ENCODE peak calls at places on chromosomes 1 and 21, in seven cellular contexts. One of them, this sample, is unnamed.

GRCh38 chr21:46058339-46059145 is 39.4 kb upstream of the COL6A2 start:
- DNase-seq in astrocyte of the hippocampus: no peak
- DNase-seq in upper lobe of right lung: no peak
- DNase-seq in M059J: no peak
- DNase-seq in GM20000: no peak
- DNase-seq in amygdala: no peak
- DNase-seq in hepatic stellate cell: no peak
- DNase-seq in this sample: peak

GRCh38 chr1:206761369-206761768 is 9.2 kb upstream of the IL19 start:
- DNase-seq in upper lobe of right lung: no peak
- DNase-seq in hepatic stellate cell: peak
- DNase-seq in astrocyte of the hippocampus: no peak
- DNase-seq in M059J: no peak
- DNase-seq in GM20000: no peak
- DNase-seq in amygdala: no peak
- DNase-seq in this sample: no peak

GRCh38 chr1:116666747-116667576 is 571 bp downstream of the IGSF3 start:
- DNase-seq in amygdala: no peak
- DNase-seq in astrocyte of the hippocampus: peak
- DNase-seq in GM20000: peak
- DNase-seq in upper lobe of right lung: peak
- DNase-seq in hepatic stellate cell: no peak
- DNase-seq in M059J: peak
- DNase-seq in this sample: no peak

GRCh38 chr1:197076585-197076984 is 9.5 kb upstream of the F13B start:
- DNase-seq in GM20000: no peak
- DNase-seq in upper lobe of right lung: no peak
- DNase-seq in hepatic stellate cell: no peak
- DNase-seq in amygdala: no peak
- DNase-seq in M059J: no peak
- DNase-seq in astrocyte of the hippocampus: no peak
- DNase-seq in this sample: no peak

GRCh38 chr1:35555601-35556477 is 1.4 kb downstream of the KIAA0319L start:
- DNase-seq in amygdala: no peak
- DNase-seq in astrocyte of the hippocampus: no peak
- DNase-seq in M059J: peak
- DNase-seq in upper lobe of right lung: no peak
- DNase-seq in GM20000: no peak
- DNase-seq in hepatic stellate cell: no peak
- DNase-seq in this sample: no peak

GRCh38 chr1:28512058-28512611 is 6.3 kb downstream of the RCC1 start:
- DNase-seq in GM20000: no peak
- DNase-seq in upper lobe of right lung: no peak
- DNase-seq in M059J: no peak
- DNase-seq in amygdala: no peak
- DNase-seq in hepatic stellate cell: no peak
- DNase-seq in astrocyte of the hippocampus: no peak
- DNase-seq in this sample: no peak

GRCh38 chr1:178308438-178308837 is 188.3 kb downstream of the CLEC20A start:
- DNase-seq in amygdala: no peak
- DNase-seq in hepatic stellate cell: no peak
- DNase-seq in M059J: peak
- DNase-seq in GM20000: no peak
- DNase-seq in astrocyte of the hippocampus: no peak
- DNase-seq in upper lobe of right lung: no peak
- DNase-seq in this sample: no peak

GRCh38 chr21:44820851-44821250 is 3.0 kb upstream of the SUMO3 start:
- DNase-seq in upper lobe of right lung: no peak
- DNase-seq in hepatic stellate cell: peak
- DNase-seq in amygdala: no peak
- DNase-seq in astrocyte of the hippocampus: no peak
- DNase-seq in M059J: peak
- DNase-seq in GM20000: no peak
- DNase-seq in this sample: no peak

GRCh38 chr1:16134071-16134801 is 21.6 kb downstream of the EPHA2 start:
- DNase-seq in GM20000: no peak
- DNase-seq in amygdala: no peak
- DNase-seq in astrocyte of the hippocampus: no peak
- DNase-seq in hepatic stellate cell: no peak
- DNase-seq in M059J: no peak
- DNase-seq in upper lobe of right lung: no peak
- DNase-seq in this sample: no peak

GRCh38 chr1:85062425-85063026 is 14.2 kb upstream of the MCOLN3 start:
- DNase-seq in hepatic stellate cell: no peak
- DNase-seq in M059J: no peak
- DNase-seq in amygdala: no peak
- DNase-seq in upper lobe of right lung: no peak
- DNase-seq in GM20000: no peak
- DNase-seq in astrocyte of the hippocampus: no peak
- DNase-seq in this sample: no peak

GRCh38 chr1:233843523-233844204 is 60.8 kb upstream of the SLC35F3 start:
- DNase-seq in GM20000: no peak
- DNase-seq in astrocyte of the hippocampus: peak
- DNase-seq in M059J: peak
- DNase-seq in upper lobe of right lung: no peak
- DNase-seq in hepatic stellate cell: no peak
- DNase-seq in amygdala: no peak
- DNase-seq in this sample: no peak

GRCh38 chr1:84078108-84078823 is 65.8 kb upstream of the PRKACB start:
- DNase-seq in amygdala: peak
- DNase-seq in upper lobe of right lung: no peak
- DNase-seq in M059J: peak
- DNase-seq in hepatic stellate cell: peak
- DNase-seq in astrocyte of the hippocampus: peak
- DNase-seq in GM20000: peak
- DNase-seq in this sample: no peak

GRCh38 chr1:53999920-54000319 is 18.1 kb downstream of the LDLRAD1 start:
- DNase-seq in hepatic stellate cell: no peak
- DNase-seq in M059J: no peak
- DNase-seq in astrocyte of the hippocampus: no peak
- DNase-seq in GM20000: no peak
- DNase-seq in amygdala: no peak
- DNase-seq in upper lobe of right lung: no peak
- DNase-seq in this sample: no peak

GRCh38 chr1:228416217-228416971 is at the start of gene TRIM17:
- DNase-seq in M059J: no peak
- DNase-seq in amygdala: no peak
- DNase-seq in upper lobe of right lung: no peak
- DNase-seq in GM20000: peak
- DNase-seq in hepatic stellate cell: peak
- DNase-seq in astrocyte of the hippocampus: peak
- DNase-seq in this sample: no peak

GRCh38 chr1:12075195-12076114 is 12.4 kb downstream of the TNFRSF8 start:
- DNase-seq in GM20000: no peak
- DNase-seq in M059J: peak
- DNase-seq in hepatic stellate cell: peak
- DNase-seq in amygdala: no peak
- DNase-seq in astrocyte of the hippocampus: peak
- DNase-seq in upper lobe of right lung: no peak
- DNase-seq in this sample: no peak

GRCh38 chr1:43763497-43763973 is 56.2 kb downstream of the ST3GAL3 start:
- DNase-seq in upper lobe of right lung: no peak
- DNase-seq in amygdala: peak
- DNase-seq in astrocyte of the hippocampus: peak
- DNase-seq in M059J: peak
- DNase-seq in GM20000: peak
- DNase-seq in hepatic stellate cell: peak
- DNase-seq in this sample: no peak

GRCh38 chr1:89523597-89524368 is 846 bp upstream of the LRRC8B start:
- DNase-seq in amygdala: no peak
- DNase-seq in hepatic stellate cell: no peak
- DNase-seq in upper lobe of right lung: no peak
- DNase-seq in GM20000: peak
- DNase-seq in astrocyte of the hippocampus: no peak
- DNase-seq in M059J: peak
- DNase-seq in this sample: no peak

GRCh38 chr1:18970762-18971161 is 14.3 kb upstream of the IFFO2 start:
- DNase-seq in hepatic stellate cell: no peak
- DNase-seq in astrocyte of the hippocampus: no peak
- DNase-seq in amygdala: no peak
- DNase-seq in upper lobe of right lung: no peak
- DNase-seq in M059J: peak
- DNase-seq in GM20000: no peak
- DNase-seq in this sample: no peak

GRCh38 chr1:64537942-64538341 is 68.0 kb downstream of the CACHD1 start:
- DNase-seq in M059J: no peak
- DNase-seq in astrocyte of the hippocampus: no peak
- DNase-seq in GM20000: no peak
- DNase-seq in hepatic stellate cell: no peak
- DNase-seq in upper lobe of right lung: no peak
- DNase-seq in amygdala: no peak
- DNase-seq in this sample: no peak

GRCh38 chr21:45981641-45982255 is at the start of gene COL6A1:
- DNase-seq in upper lobe of right lung: peak
- DNase-seq in astrocyte of the hippocampus: peak
- DNase-seq in GM20000: peak
- DNase-seq in M059J: peak
- DNase-seq in amygdala: peak
- DNase-seq in hepatic stellate cell: peak
- DNase-seq in this sample: peak

GRCh38 chr1:151282883-151283725 is 1.0 kb downstream of the ZNF687 start:
- DNase-seq in M059J: peak
- DNase-seq in amygdala: peak
- DNase-seq in hepatic stellate cell: peak
- DNase-seq in GM20000: peak
- DNase-seq in upper lobe of right lung: peak
- DNase-seq in astrocyte of the hippocampus: peak
- DNase-seq in this sample: no peak

GRCh38 chr1:228968841-228969606 is 233.7 kb downstream of the RHOU start:
- DNase-seq in upper lobe of right lung: no peak
- DNase-seq in astrocyte of the hippocampus: no peak
- DNase-seq in GM20000: no peak
- DNase-seq in hepatic stellate cell: no peak
- DNase-seq in M059J: peak
- DNase-seq in amygdala: no peak
- DNase-seq in this sample: no peak

GRCh38 chr1:246785536-246786111 is 61.4 kb downstream of the SCCPDH start:
- DNase-seq in M059J: peak
- DNase-seq in hepatic stellate cell: no peak
- DNase-seq in upper lobe of right lung: no peak
- DNase-seq in amygdala: peak
- DNase-seq in GM20000: no peak
- DNase-seq in astrocyte of the hippocampus: peak
- DNase-seq in this sample: no peak

GRCh38 chr1:240562111-240562590 is 49.8 kb downstream of the GREM2 start:
- DNase-seq in amygdala: no peak
- DNase-seq in astrocyte of the hippocampus: no peak
- DNase-seq in M059J: peak
- DNase-seq in GM20000: no peak
- DNase-seq in hepatic stellate cell: no peak
- DNase-seq in upper lobe of right lung: no peak
- DNase-seq in this sample: no peak

GRCh38 chr21:34166468-34166867 is 93.1 kb downstream of the MRPS6 start:
- DNase-seq in hepatic stellate cell: no peak
- DNase-seq in upper lobe of right lung: no peak
- DNase-seq in M059J: peak
- DNase-seq in amygdala: no peak
- DNase-seq in GM20000: no peak
- DNase-seq in astrocyte of the hippocampus: peak
- DNase-seq in this sample: no peak

GRCh38 chr1:96236156-96236739 is 485.3 kb upstream of the PTBP2 start:
- DNase-seq in hepatic stellate cell: peak
- DNase-seq in amygdala: peak
- DNase-seq in GM20000: peak
- DNase-seq in M059J: peak
- DNase-seq in astrocyte of the hippocampus: peak
- DNase-seq in upper lobe of right lung: no peak
- DNase-seq in this sample: no peak

GRCh38 chr1:96214982-96215381 is 506.6 kb upstream of the PTBP2 start:
- DNase-seq in M059J: no peak
- DNase-seq in amygdala: no peak
- DNase-seq in upper lobe of right lung: no peak
- DNase-seq in hepatic stellate cell: no peak
- DNase-seq in GM20000: no peak
- DNase-seq in astrocyte of the hippocampus: no peak
- DNase-seq in this sample: no peak

GRCh38 chr1:206957639-206958038 is 11.4 kb upstream of the PIGR start:
- DNase-seq in M059J: no peak
- DNase-seq in astrocyte of the hippocampus: no peak
- DNase-seq in hepatic stellate cell: no peak
- DNase-seq in upper lobe of right lung: no peak
- DNase-seq in GM20000: no peak
- DNase-seq in amygdala: no peak
- DNase-seq in this sample: no peak

GRCh38 chr1:62356257-62356835 is 37.1 kb upstream of the KANK4 start:
- DNase-seq in GM20000: no peak
- DNase-seq in M059J: peak
- DNase-seq in astrocyte of the hippocampus: peak
- DNase-seq in amygdala: no peak
- DNase-seq in hepatic stellate cell: peak
- DNase-seq in upper lobe of right lung: no peak
- DNase-seq in this sample: peak

GRCh38 chr1:151013518-151013917 is 5.3 kb downstream of the PRUNE1 start:
- DNase-seq in M059J: no peak
- DNase-seq in astrocyte of the hippocampus: peak
- DNase-seq in amygdala: no peak
- DNase-seq in hepatic stellate cell: no peak
- DNase-seq in upper lobe of right lung: no peak
- DNase-seq in GM20000: no peak
- DNase-seq in this sample: no peak

GRCh38 chr1:201456499-201457309 is 12.3 kb downstream of the PHLDA3 start:
- DNase-seq in amygdala: no peak
- DNase-seq in M059J: peak
- DNase-seq in astrocyte of the hippocampus: peak
- DNase-seq in upper lobe of right lung: peak
- DNase-seq in GM20000: no peak
- DNase-seq in hepatic stellate cell: peak
- DNase-seq in this sample: no peak

GRCh38 chr1:54850082-54850730 is 36.8 kb downstream of the DHCR24 start:
- DNase-seq in M059J: peak
- DNase-seq in GM20000: no peak
- DNase-seq in upper lobe of right lung: peak
- DNase-seq in amygdala: peak
- DNase-seq in astrocyte of the hippocampus: peak
- DNase-seq in hepatic stellate cell: no peak
- DNase-seq in this sample: no peak

GRCh38 chr1:68470388-68470970 is 20.7 kb upstream of the RPE65 start:
- DNase-seq in astrocyte of the hippocampus: peak
- DNase-seq in hepatic stellate cell: no peak
- DNase-seq in amygdala: no peak
- DNase-seq in M059J: peak
- DNase-seq in GM20000: no peak
- DNase-seq in upper lobe of right lung: no peak
- DNase-seq in this sample: no peak

GRCh38 chr1:6601865-6602668 is 602 bp downstream of the KLHL21 start:
- DNase-seq in hepatic stellate cell: peak
- DNase-seq in GM20000: peak
- DNase-seq in upper lobe of right lung: peak
- DNase-seq in M059J: peak
- DNase-seq in astrocyte of the hippocampus: no peak
- DNase-seq in amygdala: peak
- DNase-seq in this sample: peak

GRCh38 chr21:25528511-25528910 is 78.8 kb downstream of the MRPL39 start:
- DNase-seq in upper lobe of right lung: no peak
- DNase-seq in amygdala: no peak
- DNase-seq in GM20000: no peak
- DNase-seq in hepatic stellate cell: no peak
- DNase-seq in astrocyte of the hippocampus: peak
- DNase-seq in M059J: peak
- DNase-seq in this sample: no peak

GRCh38 chr21:44441581-44442265 is 13.6 kb upstream of the LRRC3 start:
- DNase-seq in upper lobe of right lung: peak
- DNase-seq in astrocyte of the hippocampus: no peak
- DNase-seq in hepatic stellate cell: no peak
- DNase-seq in amygdala: no peak
- DNase-seq in M059J: no peak
- DNase-seq in GM20000: no peak
- DNase-seq in this sample: no peak

GRCh38 chr1:74465193-74465681 is 47.2 kb downstream of the LRRC53 start:
- DNase-seq in hepatic stellate cell: no peak
- DNase-seq in amygdala: no peak
- DNase-seq in M059J: no peak
- DNase-seq in GM20000: no peak
- DNase-seq in astrocyte of the hippocampus: no peak
- DNase-seq in upper lobe of right lung: peak
- DNase-seq in this sample: no peak